ENCODE peak calls at places on chromosomes 1 and 21, in five cellular contexts. One of them, this sample, is unnamed. For H3K4me1, the result is how much of the 10 kb centered on the place peaks cover.

GRCh38 chr1:23751050-23751814 is 8.0 kb downstream of the ELOA start:
- DNase-seq in ascending aorta: no peak
- DNase-seq in SK-N-SH: peak
- DNase-seq in endodermal cell: peak
- DNase-seq in SJSA1: peak
- DNase-seq in this sample: peak

GRCh38 chr1:185567006-185567405 is 167.2 kb upstream of the HMCN1 start:
- DNase-seq in ascending aorta: no peak
- DNase-seq in SK-N-SH: no peak
- DNase-seq in endodermal cell: no peak
- DNase-seq in SJSA1: peak
- DNase-seq in this sample: no peak

GRCh38 chr1:28236656-28237331 is 870 bp downstream of the ATP5IF1 start:
- DNase-seq in ascending aorta: no peak
- DNase-seq in SK-N-SH: peak
- DNase-seq in endodermal cell: no peak
- DNase-seq in SJSA1: no peak
- DNase-seq in this sample: no peak

GRCh38 chr1:1196431-1197187 is 9.8 kb downstream of the TNFRSF18 start:
- DNase-seq in ascending aorta: no peak
- DNase-seq in SK-N-SH: peak
- DNase-seq in endodermal cell: peak
- DNase-seq in SJSA1: no peak
- DNase-seq in this sample: no peak

GRCh38 chr1:165168466-165168865 is 188.0 kb downstream of the LMX1A start:
- DNase-seq in ascending aorta: no peak
- DNase-seq in SK-N-SH: no peak
- DNase-seq in endodermal cell: no peak
- DNase-seq in SJSA1: no peak
- DNase-seq in this sample: no peak

GRCh38 chr1:245938046-245938435 is 569.0 kb downstream of the SMYD3 start:
- DNase-seq in ascending aorta: no peak
- DNase-seq in SK-N-SH: no peak
- DNase-seq in endodermal cell: no peak
- DNase-seq in SJSA1: no peak
- DNase-seq in this sample: no peak

GRCh38 chr1:203519053-203519770 is 25.3 kb downstream of the OPTC start:
- DNase-seq in ascending aorta: no peak
- DNase-seq in SK-N-SH: no peak
- DNase-seq in endodermal cell: peak
- DNase-seq in SJSA1: no peak
- DNase-seq in this sample: no peak

GRCh38 chr1:160031368-160032164 is at the start of gene PIGM:
- DNase-seq in ascending aorta: peak
- DNase-seq in SK-N-SH: peak
- DNase-seq in endodermal cell: peak
- DNase-seq in SJSA1: peak
- DNase-seq in this sample: peak

GRCh38 chr1:45326627-45327591 is at the start of gene HPDL:
- DNase-seq in ascending aorta: no peak
- DNase-seq in SK-N-SH: peak
- DNase-seq in endodermal cell: peak
- DNase-seq in SJSA1: peak
- DNase-seq in this sample: peak

GRCh38 chr1:31567956-31568570 is 8.3 kb upstream of the TINAGL1 start:
- DNase-seq in ascending aorta: no peak
- DNase-seq in SK-N-SH: no peak
- DNase-seq in endodermal cell: no peak
- DNase-seq in SJSA1: no peak
- DNase-seq in this sample: no peak

GRCh38 chr1:87956766-87957165 is 628.1 kb downstream of the LMO4 start:
- DNase-seq in ascending aorta: no peak
- DNase-seq in SK-N-SH: no peak
- DNase-seq in endodermal cell: no peak
- DNase-seq in SJSA1: peak
- DNase-seq in this sample: no peak

GRCh38 chr1:103516693-103517092 is 8.8 kb upstream of the RNPC3 start:
- DNase-seq in ascending aorta: no peak
- DNase-seq in SK-N-SH: no peak
- DNase-seq in endodermal cell: no peak
- DNase-seq in SJSA1: peak
- DNase-seq in this sample: no peak

GRCh38 chr21:44402323-44403105 is 49.1 kb downstream of the TRPM2 start:
- DNase-seq in ascending aorta: no peak
- DNase-seq in SK-N-SH: peak
- DNase-seq in endodermal cell: no peak
- DNase-seq in SJSA1: peak
- DNase-seq in this sample: no peak

GRCh38 chr1:36160949-36161485 is 5.1 kb downstream of the MAP7D1 start:
- DNase-seq in ascending aorta: no peak
- DNase-seq in SK-N-SH: peak
- DNase-seq in endodermal cell: peak
- DNase-seq in SJSA1: peak
- DNase-seq in this sample: peak

GRCh38 chr1:196034080-196034706 is 574.0 kb downstream of the KCNT2 start:
- DNase-seq in ascending aorta: no peak
- DNase-seq in SK-N-SH: no peak
- DNase-seq in endodermal cell: peak
- DNase-seq in SJSA1: no peak
- DNase-seq in this sample: no peak

GRCh38 chr1:213686983-213687382 is 300.8 kb upstream of the PROX1 start:
- DNase-seq in ascending aorta: no peak
- DNase-seq in SK-N-SH: no peak
- DNase-seq in endodermal cell: no peak
- DNase-seq in SJSA1: no peak
- DNase-seq in this sample: no peak
- H3K27ac ChIP-seq in ascending aorta: no peak
- H3K27ac ChIP-seq in SK-N-SH: no peak
- H3K27ac ChIP-seq in endodermal cell: no peak
- H3K27ac ChIP-seq in SJSA1: no peak
- H3K27ac ChIP-seq in this sample: no peak

GRCh38 chr1:234656070-234656875 is 46.3 kb upstream of the IRF2BP2 start:
- DNase-seq in ascending aorta: no peak
- DNase-seq in SK-N-SH: no peak
- DNase-seq in endodermal cell: no peak
- DNase-seq in SJSA1: peak
- DNase-seq in this sample: no peak

GRCh38 chr1:234658143-234658542 is 48.2 kb upstream of the IRF2BP2 start:
- DNase-seq in ascending aorta: no peak
- DNase-seq in SK-N-SH: no peak
- DNase-seq in endodermal cell: peak
- DNase-seq in SJSA1: peak
- DNase-seq in this sample: peak

GRCh38 chr1:234659538-234659937 is 49.6 kb upstream of the IRF2BP2 start:
- DNase-seq in ascending aorta: no peak
- DNase-seq in SK-N-SH: no peak
- DNase-seq in endodermal cell: no peak
- DNase-seq in SJSA1: peak
- DNase-seq in this sample: no peak

GRCh38 chr1:234655328-234656069 is 45.5 kb upstream of the IRF2BP2 start:
- DNase-seq in ascending aorta: no peak
- DNase-seq in SK-N-SH: peak
- DNase-seq in endodermal cell: no peak
- DNase-seq in SJSA1: no peak
- DNase-seq in this sample: no peak

GRCh38 chr1:234656981-234657651 is 47.1 kb upstream of the IRF2BP2 start:
- DNase-seq in ascending aorta: no peak
- DNase-seq in SK-N-SH: peak
- DNase-seq in endodermal cell: no peak
- DNase-seq in SJSA1: peak
- DNase-seq in this sample: no peak
- H3K4me1 ChIP-seq in ascending aorta: under half
- H3K4me1 ChIP-seq in SK-N-SH: under half
- H3K4me1 ChIP-seq in endodermal cell: under half
- H3K4me1 ChIP-seq in SJSA1: half or more
- H3K4me1 ChIP-seq in this sample: under half

DNA sequence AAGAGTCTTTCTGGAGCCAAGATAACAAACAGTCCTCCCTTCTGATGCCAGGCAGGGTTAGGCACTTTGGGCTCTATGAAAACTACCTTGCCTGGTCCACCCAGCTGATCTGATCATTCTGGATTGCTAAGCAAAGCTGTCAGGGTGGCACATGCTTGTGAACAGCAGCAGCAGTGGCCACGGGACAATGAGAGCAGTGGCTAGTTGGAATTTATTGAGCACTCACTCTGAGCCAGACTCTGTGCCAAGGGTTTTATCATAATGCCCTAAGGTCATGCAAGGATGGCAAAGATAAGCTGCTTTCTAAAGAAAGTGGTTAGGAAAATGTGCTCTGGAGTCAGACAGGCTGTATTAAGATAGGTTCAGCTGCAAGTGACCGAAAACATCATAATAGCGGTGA is 390.4 kb upstream of the VAMP3 start:
- DNase-seq in ascending aorta: no peak
- DNase-seq in SK-N-SH: peak
- DNase-seq in endodermal cell: peak
- DNase-seq in SJSA1: no peak
- DNase-seq in this sample: no peak
- H3K27ac ChIP-seq in ascending aorta: no peak
- H3K27ac ChIP-seq in SK-N-SH: peak
- H3K27ac ChIP-seq in endodermal cell: peak
- H3K27ac ChIP-seq in SJSA1: no peak
- H3K27ac ChIP-seq in this sample: no peak

GRCh38 chr1:109825774-109826173 is 62.1 kb upstream of the EPS8L3 start:
- DNase-seq in ascending aorta: no peak
- DNase-seq in SK-N-SH: no peak
- DNase-seq in endodermal cell: no peak
- DNase-seq in SJSA1: no peak
- DNase-seq in this sample: no peak

GRCh38 chr1:109826446-109826845 is 62.7 kb upstream of the EPS8L3 start:
- DNase-seq in ascending aorta: no peak
- DNase-seq in SK-N-SH: no peak
- DNase-seq in endodermal cell: peak
- DNase-seq in SJSA1: no peak
- DNase-seq in this sample: no peak

GRCh38 chr1:109823543-109824348 is 60.0 kb upstream of the EPS8L3 start:
- DNase-seq in ascending aorta: no peak
- DNase-seq in SK-N-SH: no peak
- DNase-seq in endodermal cell: peak
- DNase-seq in SJSA1: peak
- DNase-seq in this sample: peak

GRCh38 chr1:109822749-109823542 is 59.2 kb upstream of the EPS8L3 start:
- DNase-seq in ascending aorta: no peak
- DNase-seq in SK-N-SH: no peak
- DNase-seq in endodermal cell: peak
- DNase-seq in SJSA1: peak
- DNase-seq in this sample: no peak

GRCh38 chr1:109824349-109825115 is 60.8 kb upstream of the EPS8L3 start:
- DNase-seq in ascending aorta: no peak
- DNase-seq in SK-N-SH: no peak
- DNase-seq in endodermal cell: peak
- DNase-seq in SJSA1: peak
- DNase-seq in this sample: no peak
- H3K4me1 ChIP-seq in ascending aorta: under half
- H3K4me1 ChIP-seq in SK-N-SH: under half
- H3K4me1 ChIP-seq in endodermal cell: under half
- H3K4me1 ChIP-seq in SJSA1: half or more
- H3K4me1 ChIP-seq in this sample: under half

DNA sequence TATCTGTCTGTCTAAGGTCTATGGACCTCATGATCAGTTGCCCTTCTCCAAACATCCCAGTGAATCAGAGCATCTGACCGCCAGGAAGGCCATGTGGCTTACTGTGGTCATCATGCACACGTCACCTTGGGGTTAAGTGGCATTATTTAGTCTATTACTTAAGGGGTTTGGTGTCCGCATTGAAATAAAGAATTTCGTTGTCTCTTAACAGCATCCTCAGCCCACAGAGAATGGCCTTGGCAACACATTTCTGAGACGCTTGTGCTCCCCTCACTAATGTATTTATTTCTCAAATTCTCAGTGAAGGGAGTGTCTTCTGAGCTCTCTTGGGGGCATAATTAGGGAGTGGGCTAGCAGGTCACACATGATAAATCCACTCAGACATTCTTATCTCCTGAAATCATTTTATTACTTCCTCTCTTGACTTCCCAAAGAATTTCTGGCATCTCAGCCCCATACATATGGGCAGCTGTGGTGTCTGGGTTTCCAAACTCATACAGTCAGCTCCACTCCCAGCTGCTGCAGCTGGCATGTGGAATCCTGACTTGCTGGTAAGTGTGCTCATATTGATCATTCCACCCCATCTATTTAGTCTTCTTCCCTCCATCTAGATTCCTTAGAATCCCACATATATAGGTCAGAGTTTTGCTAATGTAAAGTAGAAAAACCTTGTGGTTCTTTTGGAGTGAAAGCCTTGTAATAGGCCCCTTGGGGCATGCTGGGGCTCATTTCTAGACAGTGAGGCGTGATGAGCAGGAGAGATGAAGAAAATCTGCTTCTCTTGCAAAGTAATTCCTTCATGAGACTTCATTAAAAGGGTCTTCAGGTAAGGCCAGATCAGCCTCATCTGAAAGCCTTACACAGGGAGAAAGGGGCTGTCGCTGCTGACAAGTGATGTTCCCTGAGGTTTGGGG is 110.5 kb downstream of the HHAT start:
- DNase-seq in ascending aorta: no peak
- DNase-seq in SK-N-SH: no peak
- DNase-seq in endodermal cell: no peak
- DNase-seq in SJSA1: peak
- DNase-seq in this sample: no peak
- H3K27ac ChIP-seq in ascending aorta: no peak
- H3K27ac ChIP-seq in SK-N-SH: peak
- H3K27ac ChIP-seq in endodermal cell: no peak
- H3K27ac ChIP-seq in SJSA1: peak
- H3K27ac ChIP-seq in this sample: no peak

GRCh38 chr1:15215116-15215515 is 31.9 kb upstream of the FHAD1 start:
- DNase-seq in ascending aorta: no peak
- DNase-seq in SK-N-SH: no peak
- DNase-seq in endodermal cell: no peak
- DNase-seq in SJSA1: no peak
- DNase-seq in this sample: no peak
- H3K4me1 ChIP-seq in ascending aorta: under half
- H3K4me1 ChIP-seq in SK-N-SH: under half
- H3K4me1 ChIP-seq in endodermal cell: under half
- H3K4me1 ChIP-seq in SJSA1: under half
- H3K4me1 ChIP-seq in this sample: under half

GRCh38 chr1:33903210-33903589 is 39.3 kb downstream of the HMGB4 start:
- DNase-seq in ascending aorta: no peak
- DNase-seq in SK-N-SH: no peak
- DNase-seq in endodermal cell: no peak
- DNase-seq in SJSA1: no peak
- DNase-seq in this sample: no peak
- H3K27ac ChIP-seq in ascending aorta: peak
- H3K27ac ChIP-seq in SK-N-SH: no peak
- H3K27ac ChIP-seq in endodermal cell: no peak
- H3K27ac ChIP-seq in SJSA1: no peak
- H3K27ac ChIP-seq in this sample: no peak

GRCh38 chr1:15432327-15432726 is 5.9 kb upstream of the CTRC start:
- DNase-seq in ascending aorta: no peak
- DNase-seq in SK-N-SH: peak
- DNase-seq in endodermal cell: no peak
- DNase-seq in SJSA1: no peak
- DNase-seq in this sample: no peak

GRCh38 chr1:15433471-15433870 is 4.8 kb upstream of the CTRC start:
- DNase-seq in ascending aorta: no peak
- DNase-seq in SK-N-SH: peak
- DNase-seq in endodermal cell: no peak
- DNase-seq in SJSA1: no peak
- DNase-seq in this sample: no peak

GRCh38 chr1:15430787-15431570 is 7.3 kb upstream of the CTRC start:
- DNase-seq in ascending aorta: no peak
- DNase-seq in SK-N-SH: peak
- DNase-seq in endodermal cell: peak
- DNase-seq in SJSA1: peak
- DNase-seq in this sample: peak

GRCh38 chr1:15429701-15430149 is 8.5 kb upstream of the CTRC start:
- DNase-seq in ascending aorta: no peak
- DNase-seq in SK-N-SH: peak
- DNase-seq in endodermal cell: no peak
- DNase-seq in SJSA1: no peak
- DNase-seq in this sample: no peak

GRCh38 chr1:15431571-15431948 is 6.7 kb upstream of the CTRC start:
- DNase-seq in ascending aorta: no peak
- DNase-seq in SK-N-SH: peak
- DNase-seq in endodermal cell: no peak
- DNase-seq in SJSA1: no peak
- DNase-seq in this sample: no peak
- H3K4me1 ChIP-seq in ascending aorta: under half
- H3K4me1 ChIP-seq in SK-N-SH: under half
- H3K4me1 ChIP-seq in endodermal cell: under half
- H3K4me1 ChIP-seq in SJSA1: under half
- H3K4me1 ChIP-seq in this sample: under half